ENCODE peak calls at places on chromosome 2, in nine cellular contexts. E is HT1080; T is SHP77; I is AG10803; W is activated naive CD4-positive, alpha-beta T cell treated with anti-CD3 and anti-CD28 coated beads, Interleukin-2, amount 10 ng/mL, durations not matched to agents 7 days and 5 days; Q is HTR-8/SVneo; G is neuronal stem cell; O is activated T-cell treated with anti-CD3 and anti-CD28 coated beads for 1 hour; D is T-helper 1 cell. X is an unnamed sample.

GRCh38 chr2:229815342-229815741 is 101.0 kb upstream of the DNER start:
- DNase-seq in E (peak), T (no peak), I (no peak), W (no peak), Q (no peak), G (no peak), O (no peak), D (no peak), X (peak)

GRCh38 chr2:62197609-62198236 is 1.8 kb downstream of the B3GNT2 start:
- DNase-seq in E (no peak), T (no peak), I (peak), W (peak), Q (peak), G (peak), O (no peak), D (no peak), X (peak)

GRCh38 chr2:48131503-48132293 is 225.4 kb upstream of the FBXO11 start:
- DNase-seq in E (peak), T (no peak), I (peak), W (no peak), Q (no peak), G (no peak), O (no peak), D (no peak), X (peak)

GRCh38 chr2:62427146-62427545 is 78.8 kb downstream of the TMEM17 start:
- DNase-seq in E (no peak), T (no peak), I (no peak), W (no peak), Q (no peak), G (no peak), O (no peak), D (no peak), X (no peak)

GRCh38 chr2:230498506-230499107 is 82.6 kb downstream of the SP100 start:
- DNase-seq in E (no peak), T (no peak), I (peak), W (no peak), Q (no peak), G (no peak), O (no peak), D (no peak), X (no peak)

GRCh38 chr2:72862239-72862988 is 24.8 kb upstream of the SPR start:
- DNase-seq in E (peak), T (peak), I (peak), W (peak), Q (peak), G (peak), O (peak), D (peak), X (peak)

GRCh38 chr2:149926149-149926548 is 338.6 kb upstream of the MMADHC start:
- DNase-seq in E (no peak), T (no peak), I (no peak), W (no peak), Q (no peak), G (no peak), O (no peak), D (no peak), X (no peak)

GRCh38 chr2:240595381-240596079 is 9.0 kb downstream of the CAPN10 start:
- DNase-seq in E (no peak), T (no peak), I (no peak), W (peak), Q (peak), G (peak), O (no peak), D (no peak), X (no peak)

GRCh38 chr2:54604771-54605350 is 118.6 kb upstream of the EML6 start:
- DNase-seq in E (no peak), T (no peak), I (no peak), W (peak), Q (no peak), G (no peak), O (no peak), D (no peak), X (no peak)

GRCh38 chr2:29281585-29281984 is 166.4 kb downstream of the CLIP4 start:
- DNase-seq in E (peak), T (no peak), I (peak), W (no peak), Q (peak), G (no peak), O (no peak), D (no peak), X (peak)

GRCh38 chr2:173028671-173029070 is 47.0 kb upstream of the MAP3K20 start:
- DNase-seq in E (no peak), T (no peak), I (peak), W (no peak), Q (no peak), G (no peak), O (no peak), D (no peak), X (peak)

GRCh38 chr2:233746475-233747282 is 13.4 kb upstream of the UGT1A1 start:
- DNase-seq in E (no peak), T (no peak), I (no peak), W (no peak), Q (no peak), G (no peak), O (no peak), D (no peak), X (no peak)

GRCh38 chr2:102100371-102101096 is 42.0 kb upstream of the IL1R1 start:
- DNase-seq in E (no peak), T (no peak), I (peak), W (no peak), Q (no peak), G (no peak), O (no peak), D (no peak), X (peak)

GRCh38 chr2:144836635-144837350 is 316.9 kb upstream of the ZEB2 start:
- DNase-seq in E (peak), T (no peak), I (peak), W (no peak), Q (no peak), G (no peak), O (no peak), D (no peak), X (peak)

GRCh38 chr2:136205615-136206014 is 87.7 kb upstream of the CXCR4 start:
- DNase-seq in E (no peak), T (no peak), I (no peak), W (no peak), Q (no peak), G (no peak), O (no peak), D (no peak), X (no peak)

GRCh38 chr2:169287666-169288065 is 74.7 kb downstream of the LRP2 start:
- DNase-seq in E (no peak), T (no peak), I (no peak), W (no peak), Q (no peak), G (no peak), O (no peak), D (no peak), X (no peak)

GRCh38 chr2:134411828-134412638 is 158.2 kb downstream of the MGAT5 start:
- DNase-seq in E (peak), T (peak), I (peak), W (peak), Q (peak), G (peak), O (peak), D (no peak), X (peak)

GRCh38 chr2:122543815-122544214 is 788.4 kb downstream of the TSN start:
- DNase-seq in E (peak), T (no peak), I (peak), W (no peak), Q (no peak), G (no peak), O (no peak), D (no peak), X (peak)

GRCh38 chr2:66526171-66526570 is 91.2 kb downstream of the MEIS1 start:
- DNase-seq in E (no peak), T (no peak), I (no peak), W (no peak), Q (no peak), G (no peak), O (no peak), D (no peak), X (no peak)

GRCh38 chr2:160409480-160409879 is 84.1 kb downstream of the RBMS1 start:
- DNase-seq in E (no peak), T (no peak), I (no peak), W (no peak), Q (no peak), G (no peak), O (no peak), D (no peak), X (peak)

GRCh38 chr2:48194641-48195040 is 288.3 kb upstream of the FBXO11 start:
- DNase-seq in E (no peak), T (no peak), I (no peak), W (no peak), Q (no peak), G (no peak), O (no peak), D (no peak), X (no peak)

GRCh38 chr2:172196768-172197322 is 94.1 kb upstream of the DLX2 start:
- DNase-seq in E (peak), T (no peak), I (peak), W (peak), Q (no peak), G (no peak), O (no peak), D (no peak), X (no peak)

GRCh38 chr2:206423147-206423546 is 20.2 kb upstream of the ADAM23 start:
- DNase-seq in E (peak), T (no peak), I (no peak), W (no peak), Q (no peak), G (no peak), O (no peak), D (no peak), X (no peak)

GRCh38 chr2:195307751-195308150 is 349.3 kb upstream of the SLC39A10 start:
- DNase-seq in E (no peak), T (no peak), I (no peak), W (no peak), Q (no peak), G (no peak), O (no peak), D (no peak), X (no peak)

GRCh38 chr2:207283356-207283755 is 117.6 kb upstream of the KLF7 start:
- DNase-seq in E (peak), T (no peak), I (no peak), W (peak), Q (no peak), G (no peak), O (no peak), D (no peak), X (no peak)

GRCh38 chr2:20213651-20214565 is 11.0 kb downstream of the SDC1 start:
- DNase-seq in E (no peak), T (no peak), I (no peak), W (no peak), Q (no peak), G (no peak), O (no peak), D (no peak), X (peak)

GRCh38 chr2:230824406-230824978 is 40.2 kb upstream of the ITM2C start:
- DNase-seq in E (peak), T (peak), I (peak), W (peak), Q (peak), G (peak), O (peak), D (no peak), X (peak)

GRCh38 chr2:163481515-163481914 is 254.3 kb downstream of the FIGN start:
- DNase-seq in E (no peak), T (no peak), I (no peak), W (no peak), Q (no peak), G (no peak), O (no peak), D (no peak), X (no peak)

X was measured in fibroblast of villous mesenchyme.